ENCODE peak calls at places on chromosomes 7 and 10, in ten cellular contexts. One of them, this sample, is unnamed.
A peak's percentile ranks its signal among the peaks of the same experiment; 100 is the strongest.

GRCh38 chr7:50594136-50594535 is 28.9 kb upstream of the DDC start:
- DNase-seq in lower leg skin: no peak
- DNase-seq in WTC11: no peak
- DNase-seq in spleen: no peak
- DNase-seq in stomach: no peak
- DNase-seq in tibial nerve: no peak
- DNase-seq in right lobe of liver: no peak
- DNase-seq in retinal pigment epithelial cell: no peak
- DNase-seq in fibroblast of the aortic adventitia: no peak
- DNase-seq in AG09309: no peak
- DNase-seq in this sample: no peak

GRCh38 chr7:417973-418601 is 101.6 kb downstream of the PDGFA start:
- DNase-seq in AG09309: no peak
- DNase-seq in fibroblast of the aortic adventitia: no peak
- DNase-seq in WTC11: no peak
- DNase-seq in right lobe of liver: no peak
- DNase-seq in retinal pigment epithelial cell: no peak
- DNase-seq in stomach: no peak
- DNase-seq in lower leg skin: no peak
- DNase-seq in spleen: peak; percentile 24
- DNase-seq in tibial nerve: no peak
- DNase-seq in this sample: no peak

GRCh38 chr7:47265621-47266020 is 316.3 kb downstream of the TNS3 start:
- DNase-seq in spleen: no peak
- DNase-seq in AG09309: no peak
- DNase-seq in WTC11: no peak
- DNase-seq in retinal pigment epithelial cell: no peak
- DNase-seq in lower leg skin: peak; percentile 62
- DNase-seq in stomach: no peak
- DNase-seq in fibroblast of the aortic adventitia: no peak
- DNase-seq in tibial nerve: no peak
- DNase-seq in right lobe of liver: no peak
- DNase-seq in this sample: no peak

GRCh38 chr10:32318476-32318896 is 28.5 kb downstream of the EPC1 start:
- DNase-seq in fibroblast of the aortic adventitia: no peak
- DNase-seq in stomach: no peak
- DNase-seq in AG09309: peak; percentile 51
- DNase-seq in WTC11: no peak
- DNase-seq in spleen: no peak
- DNase-seq in lower leg skin: no peak
- DNase-seq in tibial nerve: peak; percentile 20
- DNase-seq in right lobe of liver: no peak
- DNase-seq in retinal pigment epithelial cell: no peak
- DNase-seq in this sample: no peak

GRCh38 chr10:89981891-89982290 is 280.5 kb downstream of the KIF20B start:
- DNase-seq in AG09309: no peak
- DNase-seq in lower leg skin: no peak
- DNase-seq in spleen: no peak
- DNase-seq in right lobe of liver: no peak
- DNase-seq in stomach: no peak
- DNase-seq in WTC11: no peak
- DNase-seq in fibroblast of the aortic adventitia: peak; percentile 23
- DNase-seq in tibial nerve: no peak
- DNase-seq in retinal pigment epithelial cell: peak; percentile 56
- DNase-seq in this sample: no peak

GRCh38 chr10:31381766-31382316 is 62.8 kb downstream of the ZEB1 start:
- DNase-seq in lower leg skin: no peak
- DNase-seq in spleen: no peak
- DNase-seq in fibroblast of the aortic adventitia: peak; percentile 55
- DNase-seq in WTC11: no peak
- DNase-seq in tibial nerve: no peak
- DNase-seq in stomach: no peak
- DNase-seq in right lobe of liver: no peak
- DNase-seq in retinal pigment epithelial cell: no peak
- DNase-seq in AG09309: no peak
- DNase-seq in this sample: no peak

GRCh38 chr7:133755922-133756321 is 371.2 kb upstream of the LRGUK start:
- DNase-seq in right lobe of liver: no peak
- DNase-seq in stomach: no peak
- DNase-seq in AG09309: no peak
- DNase-seq in tibial nerve: no peak
- DNase-seq in spleen: no peak
- DNase-seq in fibroblast of the aortic adventitia: no peak
- DNase-seq in WTC11: no peak
- DNase-seq in retinal pigment epithelial cell: no peak
- DNase-seq in lower leg skin: no peak
- DNase-seq in this sample: no peak

GRCh38 chr7:30683839-30684238 is 1.6 kb upstream of the CRHR2 start:
- DNase-seq in spleen: no peak
- DNase-seq in retinal pigment epithelial cell: no peak
- DNase-seq in stomach: no peak
- DNase-seq in fibroblast of the aortic adventitia: no peak
- DNase-seq in tibial nerve: no peak
- DNase-seq in right lobe of liver: no peak
- DNase-seq in WTC11: no peak
- DNase-seq in lower leg skin: no peak
- DNase-seq in AG09309: no peak
- DNase-seq in this sample: no peak

GRCh38 chr7:42106562-42106961 is 130.4 kb downstream of the GLI3 start:
- DNase-seq in fibroblast of the aortic adventitia: no peak
- DNase-seq in spleen: no peak
- DNase-seq in AG09309: no peak
- DNase-seq in stomach: no peak
- DNase-seq in retinal pigment epithelial cell: no peak
- DNase-seq in tibial nerve: no peak
- DNase-seq in WTC11: no peak
- DNase-seq in lower leg skin: no peak
- DNase-seq in right lobe of liver: no peak
- DNase-seq in this sample: no peak

GRCh38 chr10:14578060-14578952 is 196.4 kb downstream of the FAM107B start:
- DNase-seq in AG09309: no peak
- DNase-seq in fibroblast of the aortic adventitia: peak; percentile 45
- DNase-seq in tibial nerve: peak; percentile 28
- DNase-seq in lower leg skin: no peak
- DNase-seq in right lobe of liver: no peak
- DNase-seq in retinal pigment epithelial cell: no peak
- DNase-seq in stomach: peak; percentile 56
- DNase-seq in spleen: no peak
- DNase-seq in WTC11: no peak
- DNase-seq in this sample: no peak

GRCh38 chr7:34165927-34166550 is 260.7 kb downstream of the BMPER start:
- DNase-seq in lower leg skin: no peak
- DNase-seq in fibroblast of the aortic adventitia: peak; percentile 78
- DNase-seq in spleen: no peak
- DNase-seq in tibial nerve: no peak
- DNase-seq in retinal pigment epithelial cell: no peak
- DNase-seq in stomach: no peak
- DNase-seq in WTC11: no peak
- DNase-seq in right lobe of liver: no peak
- DNase-seq in AG09309: no peak
- DNase-seq in this sample: no peak

GRCh38 chr10:85317827-85318226 is 989.4 kb downstream of the CCSER2 start:
- DNase-seq in retinal pigment epithelial cell: no peak
- DNase-seq in WTC11: no peak
- DNase-seq in tibial nerve: no peak
- DNase-seq in spleen: no peak
- DNase-seq in lower leg skin: no peak
- DNase-seq in AG09309: no peak
- DNase-seq in fibroblast of the aortic adventitia: no peak
- DNase-seq in stomach: no peak
- DNase-seq in right lobe of liver: no peak
- DNase-seq in this sample: no peak
- TF ChIP-seq CTCF in retinal pigment epithelial cell: no peak
- TF ChIP-seq CTCF in WTC11: peak; percentile 20
- TF ChIP-seq CTCF in tibial nerve: no peak
- TF ChIP-seq CTCF in spleen: no peak
- TF ChIP-seq CTCF in lower leg skin: no peak
- TF ChIP-seq CTCF in AG09309: no peak
- TF ChIP-seq CTCF in fibroblast of the aortic adventitia: no peak
- TF ChIP-seq CTCF in stomach: no peak
- TF ChIP-seq CTCF in right lobe of liver: no peak
- TF ChIP-seq CTCF in this sample: no peak

DNA sequence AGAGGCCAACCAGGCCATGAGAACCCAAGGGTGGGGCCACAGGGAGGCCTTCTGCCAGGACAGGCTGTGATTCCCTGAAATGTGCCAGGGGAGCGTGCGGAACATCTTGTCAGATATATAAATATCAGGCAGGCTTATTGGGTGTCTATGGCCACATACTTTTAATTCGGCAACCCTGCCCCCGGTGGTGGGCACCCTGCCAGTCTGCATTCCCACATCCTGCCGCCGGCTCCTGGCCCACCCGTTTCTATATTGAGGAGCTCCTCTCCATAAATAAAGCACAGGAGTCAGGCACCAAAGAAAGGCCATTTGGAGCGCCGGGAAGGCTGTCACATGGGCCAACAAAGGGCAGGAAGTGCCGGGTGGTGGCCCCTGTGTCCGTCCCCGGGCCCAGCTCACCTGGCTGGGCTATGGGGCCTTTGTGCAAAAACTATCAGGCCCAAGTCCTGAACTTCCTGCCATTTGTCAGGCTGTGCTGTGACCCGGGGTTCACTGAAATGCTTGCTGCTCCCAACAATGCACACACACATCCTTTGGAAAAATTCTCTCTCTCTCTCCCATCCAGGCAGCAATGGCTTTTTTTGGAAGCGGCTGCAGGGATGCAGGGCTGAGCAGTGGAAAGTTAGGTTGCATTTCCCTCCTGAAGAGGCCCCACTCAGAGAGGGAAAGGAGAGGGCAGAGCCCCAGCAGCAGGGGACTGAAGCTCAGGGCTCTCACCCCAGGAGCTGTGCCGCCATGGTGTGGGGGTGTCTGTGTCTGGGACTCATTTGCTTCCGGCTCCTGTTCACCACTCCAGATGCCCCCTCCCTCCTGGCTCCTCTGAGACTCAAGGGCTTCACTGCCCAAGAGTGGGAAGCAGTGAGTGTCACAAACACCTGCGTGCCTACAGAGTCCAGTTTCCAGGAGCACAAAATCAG is 25.1 kb upstream of the PODXL start:
- DNase-seq in AG09309: no peak
- DNase-seq in lower leg skin: peak; percentile 87
- DNase-seq in tibial nerve: no peak
- DNase-seq in retinal pigment epithelial cell: no peak
- DNase-seq in stomach: peak; percentile 28
- DNase-seq in fibroblast of the aortic adventitia: no peak
- DNase-seq in spleen: no peak
- DNase-seq in WTC11: no peak
- DNase-seq in right lobe of liver: peak; percentile 32
- DNase-seq in this sample: no peak
- TF ChIP-seq CTCF in AG09309: no peak
- TF ChIP-seq CTCF in lower leg skin: no peak
- TF ChIP-seq CTCF in tibial nerve: no peak
- TF ChIP-seq CTCF in retinal pigment epithelial cell: peak; percentile 24
- TF ChIP-seq CTCF in stomach: no peak
- TF ChIP-seq CTCF in fibroblast of the aortic adventitia: peak; percentile 7
- TF ChIP-seq CTCF in spleen: no peak
- TF ChIP-seq CTCF in WTC11: no peak
- TF ChIP-seq CTCF in right lobe of liver: no peak
- TF ChIP-seq CTCF in this sample: no peak

GRCh38 chr7:4227105-4228010 is 454.7 kb upstream of the FOXK1 start:
- DNase-seq in WTC11: no peak
- DNase-seq in AG09309: no peak
- DNase-seq in right lobe of liver: no peak
- DNase-seq in tibial nerve: no peak
- DNase-seq in retinal pigment epithelial cell: no peak
- DNase-seq in spleen: peak; percentile 22
- DNase-seq in stomach: no peak
- DNase-seq in fibroblast of the aortic adventitia: no peak
- DNase-seq in lower leg skin: no peak
- DNase-seq in this sample: no peak

GRCh38 chr7:4225352-4225751 is 456.7 kb upstream of the FOXK1 start:
- DNase-seq in stomach: no peak
- DNase-seq in right lobe of liver: no peak
- DNase-seq in retinal pigment epithelial cell: no peak
- DNase-seq in AG09309: no peak
- DNase-seq in WTC11: no peak
- DNase-seq in tibial nerve: no peak
- DNase-seq in spleen: no peak
- DNase-seq in lower leg skin: no peak
- DNase-seq in fibroblast of the aortic adventitia: no peak
- DNase-seq in this sample: no peak

GRCh38 chr7:4221043-4221442 is 461.1 kb upstream of the FOXK1 start:
- DNase-seq in spleen: no peak
- DNase-seq in right lobe of liver: no peak
- DNase-seq in retinal pigment epithelial cell: no peak
- DNase-seq in AG09309: no peak
- DNase-seq in tibial nerve: no peak
- DNase-seq in lower leg skin: no peak
- DNase-seq in WTC11: no peak
- DNase-seq in stomach: no peak
- DNase-seq in fibroblast of the aortic adventitia: no peak
- DNase-seq in this sample: no peak

GRCh38 chr7:4230352-4230751 is 451.7 kb upstream of the FOXK1 start:
- DNase-seq in fibroblast of the aortic adventitia: no peak
- DNase-seq in AG09309: no peak
- DNase-seq in WTC11: no peak
- DNase-seq in lower leg skin: no peak
- DNase-seq in right lobe of liver: no peak
- DNase-seq in retinal pigment epithelial cell: no peak
- DNase-seq in spleen: no peak
- DNase-seq in tibial nerve: no peak
- DNase-seq in stomach: no peak
- DNase-seq in this sample: no peak

DNA sequence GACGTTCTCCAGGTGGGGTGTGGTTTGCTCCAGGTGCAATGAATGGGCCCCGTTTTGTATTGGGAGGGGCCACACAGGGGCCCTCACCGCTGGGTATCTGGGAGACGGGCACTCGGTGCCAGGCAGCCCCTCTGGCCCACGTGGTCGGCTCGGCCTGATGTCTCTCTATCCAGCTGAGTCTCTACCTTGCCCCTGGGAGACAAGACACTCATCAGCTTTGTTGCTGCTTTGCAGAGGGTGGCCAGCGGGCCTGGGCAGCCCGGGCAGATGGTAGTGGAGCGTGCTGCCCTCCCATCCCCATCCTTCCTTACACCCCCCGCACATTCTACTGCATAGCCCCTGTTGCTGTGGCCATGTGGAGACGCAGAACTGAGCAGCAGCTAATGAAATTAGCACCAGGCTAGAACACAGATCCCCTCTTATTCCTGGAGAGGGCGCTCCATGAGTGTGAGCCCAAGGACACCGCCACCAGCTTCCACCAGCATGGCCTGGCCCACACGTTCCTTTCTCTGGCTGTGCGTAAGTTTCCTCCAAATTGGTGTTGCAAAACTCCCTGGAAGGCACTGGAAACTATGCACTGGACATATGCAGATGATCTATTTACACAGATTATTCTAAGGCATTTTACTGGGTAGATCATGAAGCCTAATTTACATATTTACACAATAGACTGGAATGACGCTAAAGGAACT is 455.8 kb upstream of the FOXK1 start:
- DNase-seq in right lobe of liver: no peak
- DNase-seq in spleen: no peak
- DNase-seq in lower leg skin: no peak
- DNase-seq in fibroblast of the aortic adventitia: no peak
- DNase-seq in WTC11: peak; percentile 68
- DNase-seq in tibial nerve: no peak
- DNase-seq in AG09309: no peak
- DNase-seq in retinal pigment epithelial cell: no peak
- DNase-seq in stomach: no peak
- DNase-seq in this sample: no peak
- TF ChIP-seq CTCF in right lobe of liver: no peak
- TF ChIP-seq CTCF in spleen: no peak
- TF ChIP-seq CTCF in lower leg skin: no peak
- TF ChIP-seq CTCF in fibroblast of the aortic adventitia: no peak
- TF ChIP-seq CTCF in WTC11: peak; percentile 52
- TF ChIP-seq CTCF in tibial nerve: no peak
- TF ChIP-seq CTCF in AG09309: no peak
- TF ChIP-seq CTCF in retinal pigment epithelial cell: no peak
- TF ChIP-seq CTCF in stomach: no peak
- TF ChIP-seq CTCF in this sample: no peak

GRCh38 chr10:104123397-104123796 is 1.4 kb downstream of the SFR1 start:
- DNase-seq in fibroblast of the aortic adventitia: peak; percentile 59
- DNase-seq in tibial nerve: no peak
- DNase-seq in spleen: no peak
- DNase-seq in WTC11: no peak
- DNase-seq in retinal pigment epithelial cell: no peak
- DNase-seq in lower leg skin: no peak
- DNase-seq in AG09309: no peak
- DNase-seq in right lobe of liver: no peak
- DNase-seq in stomach: no peak
- DNase-seq in this sample: no peak
- TF ChIP-seq CTCF in fibroblast of the aortic adventitia: peak; percentile 61
- TF ChIP-seq CTCF in tibial nerve: no peak
- TF ChIP-seq CTCF in spleen: no peak
- TF ChIP-seq CTCF in WTC11: no peak
- TF ChIP-seq CTCF in retinal pigment epithelial cell: peak; percentile 47
- TF ChIP-seq CTCF in lower leg skin: no peak
- TF ChIP-seq CTCF in AG09309: peak; percentile 44
- TF ChIP-seq CTCF in right lobe of liver: peak; percentile 33
- TF ChIP-seq CTCF in stomach: no peak
- TF ChIP-seq CTCF in this sample: no peak

This sample was measured in natural killer cell.